ENCODE peak calls at places on chromosomes 6 and 20, in nine cellular contexts. K, B, I, G, O, M, F, N and T are unnamed samples.

GRCh38 chr20:47011984-47012383 is 117.3 kb downstream of the EYA2 start:
- DNase-seq in K (no peak), B (no peak), I (no peak), G (no peak), O (no peak), M (no peak), F (no peak), N (no peak), T (no peak)

GRCh38 chr6:88666906-88667305 is 296.5 kb downstream of the RNGTT start:
- DNase-seq in K (no peak), B (no peak), I (no peak), G (no peak), O (no peak), M (no peak), F (peak), N (no peak), T (no peak)

GRCh38 chr6:140438346-140438735 is 1063.9 kb upstream of the CITED2 start:
- DNase-seq in K (peak), B (peak), I (no peak), G (no peak), O (no peak), M (no peak), F (peak), N (no peak), T (peak)

GRCh38 chr6:26552205-26552604 is 14.0 kb downstream of the HMGN4 start:
- DNase-seq in K (no peak), B (no peak), I (no peak), G (no peak), O (no peak), M (no peak), F (no peak), N (no peak), T (no peak)

GRCh38 chr20:5608448-5609161 is 141.6 kb upstream of the SHLD1 start:
- DNase-seq in K (peak), B (peak), I (peak), G (peak), O (no peak), M (no peak), F (peak), N (no peak), T (peak)

GRCh38 chr20:7375905-7376304 is 564.4 kb downstream of the HAO1 start:
- DNase-seq in K (no peak), B (peak), I (peak), G (peak), O (no peak), M (no peak), F (peak), N (no peak), T (no peak)

GRCh38 chr6:44262467-44263356 is 2.6 kb downstream of the NFKBIE start:
- DNase-seq in K (no peak), B (no peak), I (no peak), G (peak), O (no peak), M (no peak), F (no peak), N (no peak), T (no peak)

GRCh38 chr20:50302463-50303041 is 111.9 kb downstream of the CEBPB start:
- DNase-seq in K (peak), B (peak), I (peak), G (no peak), O (no peak), M (no peak), F (no peak), N (peak), T (peak)

GRCh38 chr20:4901031-4901818 is 100.1 kb downstream of the SLC23A2 start:
- DNase-seq in K (no peak), B (no peak), I (no peak), G (no peak), O (peak), M (no peak), F (peak), N (no peak), T (no peak)

GRCh38 chr6:41878961-41879405 is 16.2 kb downstream of the USP49 start:
- DNase-seq in K (peak), B (peak), I (peak), G (no peak), O (no peak), M (peak), F (peak), N (no peak), T (peak)

GRCh38 chr6:20438462-20439070 is 36.9 kb downstream of the E2F3 start:
- DNase-seq in K (no peak), B (no peak), I (no peak), G (no peak), O (no peak), M (no peak), F (no peak), N (no peak), T (no peak)

GRCh38 chr6:159984268-159984786 is 15.4 kb downstream of the IGF2R start:
- DNase-seq in K (peak), B (peak), I (peak), G (no peak), O (no peak), M (no peak), F (peak), N (no peak), T (peak)

GRCh38 chr6:129120856-129121255 is 237.9 kb downstream of the LAMA2 start:
- DNase-seq in K (no peak), B (no peak), I (no peak), G (no peak), O (no peak), M (no peak), F (no peak), N (no peak), T (peak)

GRCh38 chr6:35497571-35498406 is 910 bp upstream of the TEAD3 start:
- DNase-seq in K (peak), B (peak), I (peak), G (no peak), O (peak), M (peak), F (peak), N (peak), T (peak)

GRCh38 chr20:33604084-33604990 is 57.8 kb upstream of the C20orf144 start:
- DNase-seq in K (no peak), B (no peak), I (no peak), G (no peak), O (no peak), M (no peak), F (no peak), N (no peak), T (peak)

GRCh38 chr20:48841861-48842529 is 14.2 kb upstream of the PREX1 start:
- DNase-seq in K (peak), B (peak), I (peak), G (no peak), O (no peak), M (no peak), F (peak), N (no peak), T (peak)

GRCh38 chr6:92181347-92181746 is 1238.0 kb downstream of the EPHA7 start:
- DNase-seq in K (no peak), B (no peak), I (no peak), G (no peak), O (no peak), M (no peak), F (no peak), N (no peak), T (no peak)

GRCh38 chr20:48807586-48808381 is 20.0 kb downstream of the PREX1 start:
- DNase-seq in K (no peak), B (no peak), I (peak), G (no peak), O (no peak), M (no peak), F (no peak), N (no peak), T (no peak)

GRCh38 chr6:21846541-21847451 is 253.2 kb downstream of the SOX4 start:
- DNase-seq in K (peak), B (peak), I (peak), G (peak), O (peak), M (no peak), F (no peak), N (no peak), T (no peak)

GRCh38 chr6:31114540-31114876 is at the start of gene PSORS1C1:
- DNase-seq in K (peak), B (peak), I (peak), G (no peak), O (peak), M (peak), F (peak), N (peak), T (peak)

GRCh38 chr6:4262506-4262905 is 127.1 kb upstream of the ECI2 start:
- DNase-seq in K (no peak), B (no peak), I (no peak), G (no peak), O (no peak), M (no peak), F (no peak), N (no peak), T (no peak)

GRCh38 chr20:21189761-21190523 is 64.1 kb downstream of the KIZ start:
- DNase-seq in K (no peak), B (no peak), I (no peak), G (no peak), O (no peak), M (no peak), F (no peak), N (no peak), T (no peak)

GRCh38 chr20:1184260-1184637 is 532 bp downstream of the TMEM74B start:
- DNase-seq in K (no peak), B (no peak), I (no peak), G (no peak), O (no peak), M (no peak), F (no peak), N (no peak), T (no peak)

GRCh38 chr20:24227600-24227999 is 239.0 kb upstream of the GGTLC1 start:
- DNase-seq in K (no peak), B (no peak), I (no peak), G (no peak), O (no peak), M (no peak), F (no peak), N (no peak), T (no peak)

GRCh38 chr6:34876451-34876850 is 11.4 kb downstream of the TAF11 start:
- DNase-seq in K (no peak), B (no peak), I (no peak), G (no peak), O (no peak), M (no peak), F (peak), N (no peak), T (no peak)

GRCh38 chr6:40550096-40550731 is 37.0 kb downstream of the LRFN2 start:
- DNase-seq in K (peak), B (peak), I (peak), G (peak), O (peak), M (peak), F (peak), N (no peak), T (peak)

GRCh38 chr6:132464538-132465256 is 48.2 kb downstream of the STX7 start:
- DNase-seq in K (peak), B (peak), I (no peak), G (no peak), O (no peak), M (no peak), F (no peak), N (no peak), T (no peak)

GRCh38 chr6:47787620-47788497 is 6.0 kb downstream of the OPN5 start:
- DNase-seq in K (peak), B (peak), I (peak), G (peak), O (peak), M (peak), F (peak), N (peak), T (peak)

GRCh38 chr6:122869437-122870024 is 80.5 kb downstream of the SMPDL3A start:
- DNase-seq in K (peak), B (peak), I (peak), G (peak), O (peak), M (no peak), F (peak), N (no peak), T (peak)

GRCh38 chr20:33159713-33160112 is 8.2 kb upstream of the BPIFA2 start:
- DNase-seq in K (no peak), B (no peak), I (no peak), G (no peak), O (no peak), M (no peak), F (no peak), N (no peak), T (no peak)

GRCh38 chr6:40759259-40759658 is 172.1 kb upstream of the LRFN2 start:
- DNase-seq in K (no peak), B (no peak), I (no peak), G (no peak), O (no peak), M (no peak), F (no peak), N (no peak), T (no peak)

GRCh38 chr6:79076160-79076559 is 1.9 kb downstream of the PHIP start:
- DNase-seq in K (peak), B (peak), I (peak), G (peak), O (no peak), M (no peak), F (peak), N (no peak), T (peak)

GRCh38 chr6:135936606-135937005 is 85.1 kb downstream of the PDE7B start:
- DNase-seq in K (peak), B (peak), I (peak), G (no peak), O (no peak), M (peak), F (peak), N (no peak), T (peak)

GRCh38 chr6:135940783-135941182 is 89.3 kb downstream of the PDE7B start:
- DNase-seq in K (no peak), B (no peak), I (no peak), G (no peak), O (no peak), M (no peak), F (no peak), N (no peak), T (no peak)

GRCh38 chr6:135939216-135939610 is 87.7 kb downstream of the PDE7B start:
- DNase-seq in K (no peak), B (no peak), I (no peak), G (no peak), O (no peak), M (no peak), F (no peak), N (no peak), T (no peak)

GRCh38 chr6:135937126-135937525 is 85.6 kb downstream of the PDE7B start:
- DNase-seq in K (no peak), B (no peak), I (no peak), G (no peak), O (no peak), M (no peak), F (no peak), N (no peak), T (no peak)

GRCh38 chr6:135938588-135939215 is 87.2 kb downstream of the PDE7B start:
- DNase-seq in K (peak), B (peak), I (peak), G (peak), O (no peak), M (no peak), F (peak), N (no peak), T (peak)
- TF ChIP-seq CTCF in K (peak), B (peak), I (peak), G (peak), O (no peak), M (peak), F (peak), N (no peak), T (peak)

DNA sequence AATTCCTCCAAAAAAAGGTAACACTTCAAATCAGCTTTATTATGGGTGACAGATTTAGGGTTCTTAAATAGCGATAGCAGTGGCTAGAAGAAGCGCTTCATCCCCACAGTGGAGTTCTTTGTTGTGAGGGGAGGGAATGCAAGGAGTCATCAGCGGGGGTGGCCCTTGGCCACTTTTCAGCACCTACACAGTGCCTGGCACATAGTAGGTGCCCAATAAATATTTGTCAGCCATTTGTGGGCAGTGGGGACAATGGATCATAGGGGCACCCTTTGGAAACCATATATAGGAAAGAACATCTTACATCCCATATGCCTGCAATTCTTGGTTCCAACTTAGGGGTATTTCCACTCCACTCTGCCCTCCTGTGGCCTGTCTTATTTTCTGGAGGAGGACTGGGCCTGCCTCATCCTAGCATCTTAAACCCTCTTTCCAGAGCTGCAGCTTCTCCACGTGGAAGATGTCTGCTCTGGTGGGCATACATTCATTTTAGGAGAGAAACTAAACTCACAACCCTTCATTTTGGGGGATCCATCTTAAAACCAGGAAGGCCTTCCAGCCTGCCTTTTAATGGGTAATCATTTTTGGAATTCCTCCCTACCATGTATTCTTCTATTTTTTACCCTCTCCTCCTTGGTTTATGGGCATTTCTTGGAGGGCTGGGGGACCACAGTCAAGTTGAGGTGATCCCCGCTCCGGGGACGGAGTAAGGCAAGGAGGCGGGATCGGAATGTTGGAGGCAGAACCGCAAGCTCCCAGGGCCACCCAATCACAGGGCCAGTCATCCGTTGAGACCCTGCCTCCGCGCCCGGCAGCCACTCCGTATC is 2.6 kb upstream of the GPSM3 start:
- DNase-seq in K (peak), B (peak), I (peak), G (peak), O (peak), M (peak), F (peak), N (peak), T (peak)
- H3K4me3 ChIP-seq in K (peak), B (peak), I (peak), G (peak), O (peak), M (peak), F (peak), N (peak), T (peak)

GRCh38 chr6:37170273-37171140 is 555 bp downstream of the PIM1 start:
- DNase-seq in K (no peak), B (peak), I (peak), G (peak), O (peak), M (no peak), F (peak), N (peak), T (peak)
- TF ChIP-seq CTCF in K (no peak), B (peak), I (peak), G (no peak), O (no peak), M (peak), F (no peak), N (no peak), T (peak)

GRCh38 chr6:37243816-37244370 is 13.7 kb upstream of the TBC1D22B start:
- DNase-seq in K (no peak), B (no peak), I (no peak), G (no peak), O (no peak), M (no peak), F (no peak), N (no peak), T (no peak)
- H3K4me3 ChIP-seq in K (no peak), B (no peak), I (no peak), G (no peak), O (no peak), M (no peak), F (no peak), N (no peak), T (no peak)

DNA sequence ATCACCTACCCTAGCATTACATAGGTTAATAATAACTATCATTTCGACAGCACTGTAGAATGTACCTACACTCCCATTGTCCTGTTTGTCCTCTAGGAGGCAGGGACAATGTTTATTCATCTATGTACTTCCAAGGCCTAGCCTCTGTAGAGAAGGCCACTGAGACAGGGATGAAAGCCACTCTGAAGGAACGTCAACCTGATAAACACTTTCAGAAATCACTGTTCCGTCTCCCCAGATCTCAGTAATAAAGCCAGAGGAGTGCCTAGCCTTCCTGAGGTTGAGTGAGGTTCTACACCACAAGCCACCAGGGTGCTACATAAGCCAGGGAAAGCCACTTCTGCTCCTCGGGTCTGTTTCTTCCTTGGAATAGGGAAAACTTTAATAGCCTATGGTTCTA is 44.8 kb downstream of the POPDC3 start:
- DNase-seq in K (peak), B (peak), I (peak), G (no peak), O (no peak), M (no peak), F (peak), N (no peak), T (peak)
- TF ChIP-seq CTCF in K (peak), B (peak), I (peak), G (no peak), O (no peak), M (peak), F (peak), N (no peak), T (peak)

GRCh38 chr6:137213331-137213740 is 5.8 kb downstream of the IFNGR1 start:
- DNase-seq in K (no peak), B (no peak), I (no peak), G (no peak), O (no peak), M (no peak), F (no peak), N (no peak), T (no peak)

GRCh38 chr6:137214931-137215330 is 4.3 kb downstream of the IFNGR1 start:
- DNase-seq in K (no peak), B (no peak), I (no peak), G (no peak), O (no peak), M (no peak), F (peak), N (no peak), T (peak)

GRCh38 chr6:137211910-137212309 is 7.3 kb downstream of the IFNGR1 start:
- DNase-seq in K (no peak), B (no peak), I (no peak), G (no peak), O (no peak), M (no peak), F (no peak), N (no peak), T (no peak)

GRCh38 chr6:137216106-137216505 is 3.1 kb downstream of the IFNGR1 start:
- DNase-seq in K (no peak), B (peak), I (no peak), G (no peak), O (no peak), M (no peak), F (peak), N (no peak), T (no peak)

GRCh38 chr6:137213813-137214212 is 5.4 kb downstream of the IFNGR1 start:
- DNase-seq in K (no peak), B (no peak), I (no peak), G (no peak), O (no peak), M (no peak), F (no peak), N (no peak), T (no peak)
- H3K4me3 ChIP-seq in K (no peak), B (no peak), I (no peak), G (no peak), O (no peak), M (no peak), F (no peak), N (no peak), T (no peak)